ENCODE peak calls at places on chromosomes 16 and 17, in eight cellular contexts. H is GM23248; G is brain microvascular endothelial cell; L is CD8-positive, alpha-beta memory T cell; T is adrenal gland; A is SK-N-SH; K is SJCRH30; E is ovary. N is an unnamed sample.

GRCh38 chr17:45305532-45306087 is 11.2 kb downstream of the MAP3K14 start:
- DNase-seq in H (peak; percentile 88), G (peak; percentile 71), L (no peak), T (no peak), A (no peak), K (no peak), E (no peak), N (peak; percentile 72)

GRCh38 chr17:65531508-65532431 is 29.7 kb downstream of the AXIN2 start:
- DNase-seq in H (peak; percentile 53), G (no peak), L (no peak), T (peak; percentile 73), A (peak; percentile 93), K (peak; percentile 60), E (peak; percentile 88), N (peak; percentile 52)

GRCh38 chr16:20175358-20175757 is 101.7 kb upstream of the GPR139 start:
- DNase-seq in H (no peak), G (no peak), L (no peak), T (no peak), A (no peak), K (no peak), E (no peak), N (no peak)

GRCh38 chr17:2955931-2956582 is 107.3 kb downstream of the OR1D5 start:
- DNase-seq in H (no peak), G (no peak), L (no peak), T (no peak), A (no peak), K (no peak), E (no peak), N (no peak)

GRCh38 chr16:48608871-48609452 is 1.0 kb downstream of the N4BP1 start:
- DNase-seq in H (peak; percentile 51), G (no peak), L (no peak), T (no peak), A (peak; percentile 66), K (peak; percentile 63), E (no peak), N (no peak)

GRCh38 chr17:63693411-63694113 is 6.4 kb downstream of the LIMD2 start:
- DNase-seq in H (no peak), G (no peak), L (peak; percentile 8), T (no peak), A (no peak), K (no peak), E (no peak), N (no peak)

GRCh38 chr17:18928726-18929125 is 23.2 kb upstream of the SLC5A10 start:
- DNase-seq in H (no peak), G (no peak), L (no peak), T (no peak), A (no peak), K (no peak), E (no peak), N (no peak)

GRCh38 chr16:25081702-25082101 is 29.8 kb upstream of the LCMT1 start:
- DNase-seq in H (no peak), G (no peak), L (no peak), T (no peak), A (no peak), K (no peak), E (no peak), N (no peak)

GRCh38 chr16:278863-279366 is 1.5 kb upstream of the ARHGDIG start:
- DNase-seq in H (peak; percentile 13), G (peak; percentile 27), L (peak; percentile 25), T (no peak), A (no peak), K (peak; percentile 38), E (no peak), N (peak; percentile 29)

GRCh38 chr17:68006797-68007196 is 10.5 kb upstream of the C17orf58 start:
- DNase-seq in H (no peak), G (no peak), L (no peak), T (no peak), A (no peak), K (no peak), E (no peak), N (no peak)

GRCh38 chr16:1169285-1170075 is 16.6 kb downstream of the CACNA1H start:
- DNase-seq in H (no peak), G (no peak), L (no peak), T (no peak), A (no peak), K (peak; percentile 32), E (peak; percentile 71), N (no peak)

GRCh38 chr16:15915555-15916081 is 27.2 kb upstream of the CEP20 start:
- DNase-seq in H (no peak), G (no peak), L (no peak), T (no peak), A (no peak), K (no peak), E (no peak), N (no peak)

GRCh38 chr17:39928868-39929651 is 1.5 kb downstream of the LRRC3C start:
- DNase-seq in H (peak; percentile 97), G (peak; percentile 79), L (no peak), T (peak; percentile 44), A (no peak), K (no peak), E (no peak), N (peak; percentile 94)

GRCh38 chr16:56354016-56354415 is 71.3 kb downstream of the AMFR start:
- DNase-seq in H (no peak), G (no peak), L (no peak), T (peak; percentile 1), A (no peak), K (no peak), E (peak; percentile 2), N (no peak)

GRCh38 chr17:74408262-74408661 is 23.6 kb upstream of the GPRC5C start:
- DNase-seq in H (peak; percentile 65), G (peak; percentile 11), L (no peak), T (no peak), A (no peak), K (peak; percentile 31), E (no peak), N (peak; percentile 41)

GRCh38 chr16:19542138-19542821 is 13.2 kb upstream of the VPS35L start:
- DNase-seq in H (no peak), G (no peak), L (no peak), T (no peak), A (no peak), K (no peak), E (no peak), N (peak; percentile 2)

GRCh38 chr16:67936876-67937605 is 391 bp upstream of the PSMB10 start:
- DNase-seq in H (peak; percentile 91), G (no peak), L (peak; percentile 82), T (no peak), A (no peak), K (no peak), E (no peak), N (no peak)

GRCh38 chr16:69610356-69610755 is 44.6 kb downstream of the NFAT5 start:
- DNase-seq in H (peak; percentile 27), G (no peak), L (no peak), T (no peak), A (peak; percentile 9), K (no peak), E (no peak), N (peak; percentile 46)

GRCh38 chr16:11750056-11750455 is 7.4 kb upstream of the TXNDC11 start:
- DNase-seq in H (no peak), G (no peak), L (no peak), T (no peak), A (no peak), K (no peak), E (no peak), N (no peak)
- H3K27ac ChIP-seq in H (no peak overlapping the region), G (no peak overlapping the region), L (no peak overlapping the region), T (no peak overlapping the region), A (no peak overlapping the region), K (no peak overlapping the region), E (no peak overlapping the region), N (no peak overlapping the region)

GRCh38 chr17:8147805-8148404 is 4.3 kb downstream of the PER1 start:
- DNase-seq in H (no peak), G (no peak), L (peak; percentile 12), T (no peak), A (no peak), K (no peak), E (peak; percentile 15), N (no peak)
- H3K27ac ChIP-seq in H (no peak overlapping the region), G (no peak overlapping the region), L (no peak overlapping the region), T (peak overlapping the region; percentile 19), A (no peak overlapping the region), K (no peak overlapping the region), E (peak overlapping the region; percentile 69), N (no peak overlapping the region)

GRCh38 chr16:10245002-10245401 is 62.8 kb upstream of the GRIN2A start:
- DNase-seq in H (no peak), G (no peak), L (no peak), T (no peak), A (peak; percentile 32), K (no peak), E (no peak), N (no peak)
- H3K27ac ChIP-seq in H (no peak overlapping the region), G (no peak overlapping the region), L (no peak overlapping the region), T (no peak overlapping the region), A (no peak overlapping the region), K (no peak overlapping the region), E (no peak overlapping the region), N (no peak overlapping the region)

GRCh38 chr17:7016406-7016805 is 4.0 kb downstream of the RNASEK start:
- DNase-seq in H (no peak), G (no peak), L (no peak), T (no peak), A (no peak), K (no peak), E (no peak), N (no peak)

GRCh38 chr17:7017827-7018200 is 5.0 kb upstream of the BCL6B start:
- DNase-seq in H (no peak), G (no peak), L (no peak), T (peak; percentile 25), A (no peak), K (no peak), E (no peak), N (no peak)

GRCh38 chr17:7015587-7016020 is 3.2 kb downstream of the RNASEK start:
- DNase-seq in H (peak; percentile 55), G (no peak), L (no peak), T (peak; percentile 35), A (no peak), K (no peak), E (no peak), N (no peak)

GRCh38 chr17:7018331-7018964 is 4.4 kb upstream of the BCL6B start:
- DNase-seq in H (peak; percentile 58), G (no peak), L (no peak), T (peak; percentile 86), A (no peak), K (no peak), E (peak; percentile 86), N (no peak)

DNA sequence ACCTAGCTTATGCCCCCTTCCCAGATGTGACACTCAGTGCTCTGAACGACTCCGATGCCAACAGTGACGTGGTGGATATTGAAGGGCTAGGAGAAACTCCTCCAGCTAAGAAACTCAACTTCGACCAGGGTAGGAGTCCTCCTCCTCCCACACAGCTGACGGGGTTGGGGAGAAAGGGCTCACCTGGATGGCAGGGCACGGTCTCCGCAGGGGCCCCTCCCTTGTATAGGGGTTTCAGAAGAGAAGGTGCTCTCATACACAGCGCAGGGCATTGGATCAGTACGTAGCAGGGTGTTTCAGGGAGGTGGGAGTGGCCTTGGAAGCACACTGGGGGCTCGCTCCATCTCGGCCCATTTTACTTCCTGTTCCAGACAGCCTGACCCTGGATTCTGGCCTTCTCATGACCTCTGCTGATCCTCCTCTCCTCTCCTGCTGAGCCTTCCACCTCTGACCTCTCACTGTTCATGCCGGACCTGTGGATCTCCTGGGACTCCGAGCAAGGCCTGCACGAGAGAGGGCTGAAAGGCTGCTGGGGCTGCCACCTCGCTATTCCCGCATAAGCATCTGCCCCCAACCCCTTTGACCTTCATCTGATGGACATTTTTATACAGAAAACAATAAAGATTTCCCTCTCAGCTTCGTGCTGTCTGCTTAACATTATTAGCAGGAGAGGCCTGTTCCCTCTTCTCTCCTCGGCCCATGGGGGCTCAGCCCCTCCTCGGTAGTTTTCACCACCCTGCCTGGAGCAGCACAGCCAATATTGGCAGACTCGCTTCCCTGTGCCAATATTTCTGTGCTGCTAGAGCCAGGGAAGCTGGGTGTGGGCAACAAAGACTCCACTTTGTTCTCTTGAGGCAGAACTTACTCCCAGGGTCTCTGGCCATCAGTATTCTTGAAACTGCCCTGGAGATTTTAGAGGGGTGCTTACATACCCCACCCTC is 4.7 kb downstream of the RNASEK start:
- DNase-seq in H (no peak), G (no peak), L (no peak), T (peak; percentile 30), A (no peak), K (no peak), E (no peak), N (no peak)
- H3K27ac ChIP-seq in H (no peak overlapping the region), G (no peak overlapping the region), L (peak overlapping the region; percentile 100), T (peak overlapping the region; percentile 91), A (no peak overlapping the region), K (no peak overlapping the region), E (no peak overlapping the region), N (no peak overlapping the region)

N was measured in astrocyte.